ENCODE peak calls at places on chromosomes 11 and 22, in five cellular contexts. C is BE2C, K is H1, P is mesothelial cell of epicardium, N is progenitor cell of endocrine pancreas. I is an unnamed sample.

GRCh38 chr11:19919050-19919561 is 206.5 kb downstream of the NAV2 start:
- DNase-seq in P (no peak), K (no peak), C (no peak), N (no peak), I (no peak)

GRCh38 chr11:117830072-117830471 is 5.5 kb upstream of the FXYD2 start:
- DNase-seq in C (no peak), N (no peak), P (no peak), K (no peak), I (no peak)

GRCh38 chr11:59551651-59552521 is 40.5 kb downstream of the OR4D9 start:
- DNase-seq in C (peak; percentile 49), P (no peak), N (no peak), K (no peak), I (no peak)

GRCh38 chr11:115623021-115623451 is 118.8 kb upstream of the CADM1 start:
- DNase-seq in N (no peak), C (no peak), K (no peak), P (no peak), I (no peak)

GRCh38 chr11:104380358-104380757 is 216.4 kb upstream of the PDGFD start:
- DNase-seq in K (no peak), P (no peak), N (no peak), C (no peak), I (no peak)

GRCh38 chr22:17891427-17892167 is 117.3 kb upstream of the BID start:
- DNase-seq in P (no peak), N (no peak), C (peak; percentile 73), K (peak; percentile 64), I (no peak)

GRCh38 chr11:64803163-64803845 is at the start of gene MAP4K2:
- DNase-seq in P (peak; percentile 87), K (peak; percentile 89), N (peak; percentile 77), C (peak; percentile 85), I (peak; percentile 94)

GRCh38 chr11:34909435-34909834 is 6.7 kb downstream of the APIP start:
- DNase-seq in C (no peak), P (no peak), N (no peak), K (no peak), I (no peak)

GRCh38 chr11:114319716-114320328 is 23.6 kb downstream of the NNMT start:
- DNase-seq in N (no peak), K (no peak), P (no peak), C (no peak), I (no peak)

DNA sequence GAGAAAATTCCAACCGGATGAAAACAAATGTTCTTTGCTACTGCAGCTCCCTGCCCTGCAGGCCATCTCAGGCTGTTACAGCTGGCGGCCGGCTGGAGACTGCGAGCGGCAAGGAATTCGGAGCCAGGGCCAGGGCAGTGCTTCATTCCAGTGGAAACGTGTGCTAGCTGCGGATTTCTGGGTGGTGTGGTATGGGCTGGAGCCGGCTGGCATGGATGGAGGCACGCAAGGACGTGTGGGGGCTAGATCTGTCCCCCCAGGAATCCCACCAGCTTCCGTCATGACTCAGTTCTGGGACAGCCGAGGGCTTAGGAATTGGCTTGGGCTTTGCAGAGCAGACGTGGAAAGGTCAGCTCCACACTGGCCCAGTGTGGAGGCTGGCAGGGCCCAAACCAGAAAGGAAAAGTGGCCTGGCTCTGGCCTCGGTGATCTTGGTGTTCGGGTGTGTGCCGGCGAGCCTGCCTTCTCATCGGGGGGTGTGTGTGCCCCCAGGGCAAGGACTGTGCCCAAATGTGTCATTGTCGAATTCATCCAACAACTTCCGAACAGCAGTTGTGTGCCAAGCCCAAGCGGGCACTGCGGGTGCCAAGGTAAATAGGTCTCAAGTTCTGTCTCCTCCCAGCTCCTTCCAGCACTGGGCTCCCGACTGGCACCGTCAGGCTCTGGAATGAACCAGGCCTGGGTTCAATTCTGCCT is 48.1 kb upstream of the SHISAL1 start:
- DNase-seq in K (no peak), N (no peak), P (no peak), C (no peak), I (no peak)
- TF ChIP-seq CTCF in K (peak; percentile 4), N (peak; percentile 13), P (no peak), C (no peak), I (no peak)

GRCh38 chr22:42881298-42881697 is 24.2 kb upstream of the ARFGAP3 start:
- DNase-seq in N (no peak), C (no peak), K (no peak), P (no peak), I (no peak)

GRCh38 chr22:42879371-42880021 is 22.4 kb upstream of the ARFGAP3 start:
- DNase-seq in P (no peak), N (no peak), C (no peak), K (no peak), I (no peak)

GRCh38 chr22:42881982-42882656 is 25.0 kb upstream of the ARFGAP3 start:
- DNase-seq in N (no peak), C (no peak), K (no peak), P (no peak), I (no peak)

GRCh38 chr22:42878561-42879305 is 21.7 kb upstream of the ARFGAP3 start:
- DNase-seq in P (no peak), K (no peak), N (no peak), C (no peak), I (no peak)

GRCh38 chr22:42880815-42881214 is 23.7 kb upstream of the ARFGAP3 start:
- DNase-seq in P (no peak), C (no peak), N (no peak), K (no peak), I (no peak)
- TF ChIP-seq CTCF in P (no peak), C (peak; percentile 23), N (peak; percentile 10), K (peak; percentile 66), I (no peak)

GRCh38 chr11:133829566-133829965 is 15.7 kb downstream of the SPATA19 start:
- DNase-seq in N (no peak), P (no peak), C (no peak), K (peak; percentile 19), I (no peak)

GRCh38 chr11:133833101-133833898 is 12.0 kb downstream of the SPATA19 start:
- DNase-seq in N (no peak), P (no peak), K (peak; percentile 43), C (peak; percentile 27), I (no peak)

GRCh38 chr11:133832096-133833081 is 12.9 kb downstream of the SPATA19 start:
- DNase-seq in P (no peak), K (peak; percentile 40), N (no peak), C (no peak), I (no peak)

GRCh38 chr11:133828861-133829260 is 16.5 kb downstream of the SPATA19 start:
- DNase-seq in N (no peak), C (no peak), K (peak; percentile 17), P (no peak), I (no peak)

GRCh38 chr11:133830931-133831907 is 14.1 kb downstream of the SPATA19 start:
- DNase-seq in P (no peak), C (no peak), N (no peak), K (peak; percentile 63), I (no peak)
- TF ChIP-seq CTCF in P (no peak), C (peak; percentile 56), N (peak; percentile 56), K (peak; percentile 94), I (peak; percentile 64)

GRCh38 chr11:75399344-75400109 is at the start of gene RPS3:
- DNase-seq in K (peak; percentile 90), N (peak; percentile 83), P (peak; percentile 78), C (peak; percentile 93), I (peak; percentile 73)
- TF ChIP-seq CTCF in K (no peak), N (peak; percentile 37), P (no peak), C (peak; percentile 19), I (no peak)

GRCh38 chr11:27214713-27215112 is 148.3 kb downstream of the CCDC34 start:
- DNase-seq in K (peak; percentile 14), P (no peak), C (no peak), N (no peak), I (no peak)

GRCh38 chr11:27215471-27216267 is 147.3 kb downstream of the CCDC34 start:
- DNase-seq in N (no peak), C (no peak), P (no peak), K (peak; percentile 46), I (no peak)

GRCh38 chr11:27217948-27218410 is 145.0 kb downstream of the CCDC34 start:
- DNase-seq in N (no peak), P (no peak), C (no peak), K (peak; percentile 14), I (no peak)

GRCh38 chr11:27217496-27217895 is 145.5 kb downstream of the CCDC34 start:
- DNase-seq in N (no peak), P (no peak), C (no peak), K (no peak), I (no peak)

GRCh38 chr11:27216268-27217149 is 146.5 kb downstream of the CCDC34 start:
- DNase-seq in P (no peak), C (peak; percentile 26), N (no peak), K (peak; percentile 35), I (no peak)
- TF ChIP-seq CTCF in P (no peak), C (no peak), N (no peak), K (no peak), I (no peak)